ENCODE peak calls at places on chromosomes 12 and 14, in nine cellular contexts. O is PC-3, Q is fibroblast of lung, J is tibial artery, X is left ventricle myocardium inferior, V is RWPE1, F is choroid plexus epithelial cell, D is glutamatergic neuron, S is HFFc6. P is an unnamed sample.

GRCh38 chr14:100842799-100843198 is 16.9 kb downstream of the MEG3 start:
- DNase-seq in O (no peak), Q (peak), J (no peak), X (no peak), V (no peak), F (peak), D (no peak), S (peak), P (no peak)

GRCh38 chr12:40016960-40017359 is 88.9 kb downstream of the SLC2A13 start:
- DNase-seq in O (peak), Q (peak), J (no peak), X (no peak), V (no peak), F (peak), D (no peak), S (no peak), P (no peak)

GRCh38 chr14:65491274-65491673 is 78.7 kb downstream of the FUT8 start:
- DNase-seq in O (no peak), Q (no peak), J (no peak), X (no peak), V (no peak), F (no peak), D (no peak), S (no peak), P (no peak)

GRCh38 chr14:35689000-35689460 is 120.1 kb downstream of the RALGAPA1 start:
- DNase-seq in O (no peak), Q (no peak), J (no peak), X (no peak), V (no peak), F (no peak), D (no peak), S (no peak), P (no peak)

GRCh38 chr12:1993871-1994371 is 10.3 kb downstream of the DCP1B start:
- DNase-seq in O (peak), Q (peak), J (no peak), X (no peak), V (peak), F (peak), D (no peak), S (peak), P (no peak)

GRCh38 chr12:120474092-120474960 is 4.8 kb upstream of the SRSF9 start:
- DNase-seq in O (peak), Q (no peak), J (peak), X (no peak), V (peak), F (peak), D (no peak), S (peak), P (no peak)

GRCh38 chr14:104461676-104462443 is 117.7 kb upstream of the C14orf180 start:
- DNase-seq in O (no peak), Q (no peak), J (peak), X (no peak), V (no peak), F (no peak), D (peak), S (no peak), P (no peak)

GRCh38 chr14:98847520-98848468 is 424.2 kb downstream of the BCL11B start:
- DNase-seq in O (no peak), Q (no peak), J (no peak), X (no peak), V (no peak), F (no peak), D (no peak), S (no peak), P (no peak)

GRCh38 chr12:96447256-96447655 is 42.1 kb upstream of the CFAP54 start:
- DNase-seq in O (no peak), Q (no peak), J (no peak), X (no peak), V (no peak), F (no peak), D (no peak), S (no peak), P (no peak)

GRCh38 chr14:93219103-93219726 is 12.2 kb downstream of the UBR7 start:
- DNase-seq in O (peak), Q (peak), J (no peak), X (no peak), V (peak), F (peak), D (no peak), S (peak), P (no peak)

GRCh38 chr12:99670635-99671034 is 23.1 kb downstream of the GARIN6 start:
- DNase-seq in O (peak), Q (no peak), J (no peak), X (no peak), V (no peak), F (peak), D (no peak), S (no peak), P (no peak)

GRCh38 chr12:88810806-88811205 is 230.5 kb upstream of the KITLG start:
- DNase-seq in O (no peak), Q (no peak), J (no peak), X (no peak), V (no peak), F (peak), D (no peak), S (peak), P (no peak)

GRCh38 chr14:26984318-26985177 is 386.7 kb upstream of the NOVA1 start:
- DNase-seq in O (peak), Q (peak), J (peak), X (peak), V (peak), F (peak), D (peak), S (no peak), P (peak)

GRCh38 chr14:92651106-92651792 is 97.2 kb downstream of the LGMN start:
- DNase-seq in O (no peak), Q (no peak), J (peak), X (no peak), V (no peak), F (no peak), D (no peak), S (no peak), P (no peak)

GRCh38 chr12:75561921-75562320 is 50.5 kb upstream of the KRR1 start:
- DNase-seq in O (no peak), Q (no peak), J (no peak), X (no peak), V (no peak), F (peak), D (no peak), S (no peak), P (no peak)

GRCh38 chr14:91307652-91308051 is 63.1 kb upstream of the GPR68 start:
- DNase-seq in O (no peak), Q (no peak), J (no peak), X (no peak), V (no peak), F (no peak), D (no peak), S (no peak), P (no peak)

GRCh38 chr14:77583657-77584056 is 32.8 kb downstream of the SPTLC2 start:
- DNase-seq in O (no peak), Q (no peak), J (no peak), X (no peak), V (no peak), F (no peak), D (no peak), S (no peak), P (no peak)

GRCh38 chr12:97754306-97754705 is 291.7 kb downstream of the RMST start:
- DNase-seq in O (no peak), Q (no peak), J (no peak), X (no peak), V (no peak), F (no peak), D (no peak), S (no peak), P (no peak)

GRCh38 chr12:30567082-30567481 is 128.6 kb downstream of the IPO8 start:
- DNase-seq in O (no peak), Q (no peak), J (no peak), X (no peak), V (no peak), F (no peak), D (no peak), S (no peak), P (no peak)

GRCh38 chr14:72692678-72693077 is 201.2 kb downstream of the DPF3 start:
- DNase-seq in O (no peak), Q (no peak), J (no peak), X (no peak), V (no peak), F (peak), D (no peak), S (no peak), P (no peak)

GRCh38 chr12:65756956-65757511 is 67.2 kb upstream of the HMGA2 start:
- DNase-seq in O (peak), Q (no peak), J (no peak), X (no peak), V (no peak), F (no peak), D (no peak), S (no peak), P (no peak)

GRCh38 chr14:68176687-68177086 is 357.1 kb downstream of the RAD51B start:
- DNase-seq in O (no peak), Q (no peak), J (no peak), X (no peak), V (no peak), F (no peak), D (no peak), S (no peak), P (no peak)

GRCh38 chr12:2804390-2805145 is 7.9 kb upstream of the ITFG2 start:
- DNase-seq in O (peak), Q (peak), J (peak), X (peak), V (no peak), F (peak), D (no peak), S (peak), P (no peak)

GRCh38 chr12:62259311-62259992 is 752 bp upstream of the USP15 start:
- DNase-seq in O (peak), Q (no peak), J (no peak), X (no peak), V (no peak), F (no peak), D (no peak), S (no peak), P (no peak)

DNA sequence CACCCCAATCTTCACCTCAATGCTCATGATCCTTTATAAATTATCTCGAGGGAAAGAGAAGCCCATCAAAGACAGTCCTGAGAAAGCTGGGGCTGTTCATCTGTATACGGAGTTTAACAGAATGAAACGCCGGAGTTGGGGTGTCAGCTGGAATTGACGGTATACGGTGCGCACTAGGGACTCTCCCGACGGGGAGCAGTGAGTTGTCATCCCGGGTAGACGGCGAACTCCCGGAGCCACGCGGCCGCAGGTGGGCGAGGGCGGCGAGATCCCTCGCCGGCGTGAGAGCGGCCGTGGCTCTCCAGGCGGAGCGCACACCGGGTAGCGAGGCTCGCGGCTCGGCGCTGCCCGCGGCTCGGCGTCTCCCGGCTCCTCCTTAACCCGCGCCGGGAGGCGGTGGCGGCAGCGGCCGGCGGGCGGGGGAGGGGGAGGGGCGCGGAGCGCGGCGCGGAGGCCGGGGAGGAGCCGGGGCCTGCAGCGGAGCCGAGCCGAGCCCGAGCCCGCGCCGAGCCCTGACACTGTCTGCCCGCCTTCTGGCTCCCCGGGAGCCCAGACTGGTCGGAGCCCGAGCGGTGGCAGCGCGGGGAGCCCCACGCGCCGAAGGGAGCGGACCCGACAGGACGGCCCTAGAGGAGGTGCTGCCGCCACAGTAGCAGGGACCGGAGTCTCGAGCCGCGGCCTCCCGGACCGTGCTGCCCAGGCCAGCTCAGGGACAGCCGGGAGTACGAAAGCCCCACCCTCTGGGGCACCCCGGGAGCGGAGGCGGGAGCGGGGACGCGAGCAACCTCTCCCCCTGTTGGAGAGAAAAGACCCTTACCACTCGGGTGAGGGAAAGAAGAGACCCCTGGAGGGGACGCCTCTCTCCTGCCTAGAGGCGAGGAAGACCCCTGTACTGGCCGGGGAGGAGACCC is at the start of gene FOXJ2:
- DNase-seq in O (peak), Q (peak), J (peak), X (peak), V (peak), F (peak), D (peak), S (peak), P (peak)
- TF ChIP-seq CTCF in O (no peak), Q (no peak), J (no peak), X (no peak), V (no peak), F (peak), D (peak), S (peak), P (no peak)

DNA sequence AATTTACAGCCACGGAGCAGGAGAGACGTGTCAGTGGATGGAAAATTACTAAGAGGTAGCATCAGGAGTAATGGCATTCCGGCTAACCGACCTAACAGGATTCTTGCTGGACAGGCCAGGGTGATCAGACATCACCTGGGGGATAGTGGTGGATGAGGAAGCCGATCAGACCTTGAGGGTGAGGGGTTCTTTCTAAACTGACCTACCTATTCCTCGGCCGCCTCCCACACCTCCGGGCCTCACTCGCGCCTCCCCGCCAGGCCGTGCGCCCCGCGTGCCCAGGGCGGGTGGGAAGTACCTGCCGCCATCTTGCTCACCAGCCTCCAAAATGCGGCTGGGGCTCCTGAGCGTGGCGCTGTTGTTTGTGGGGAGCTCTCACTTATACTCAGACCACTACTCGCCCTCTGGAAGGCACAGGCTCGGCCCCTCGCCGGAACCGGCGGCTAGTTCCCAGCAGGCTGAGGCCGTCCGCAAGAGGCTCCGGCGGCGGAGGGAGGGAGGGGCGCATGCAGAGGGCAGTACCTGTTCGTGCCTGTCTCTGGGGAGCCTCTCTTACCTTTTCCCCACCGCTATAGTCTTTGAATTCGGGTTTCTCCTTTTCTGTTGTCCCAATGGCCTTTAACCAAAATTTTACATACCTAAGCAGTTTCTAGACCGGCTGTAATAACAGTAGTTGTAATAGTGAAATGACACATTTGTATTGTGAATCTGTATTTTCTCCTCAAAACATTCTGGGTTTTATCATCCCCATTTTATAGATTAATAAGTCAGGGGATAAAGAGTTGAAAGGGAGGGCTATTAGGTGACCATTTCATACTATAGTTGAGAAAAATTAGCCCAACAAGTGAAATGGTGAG is at the start of gene TMPRSS12:
- DNase-seq in O (no peak), Q (peak), J (no peak), X (no peak), V (no peak), F (peak), D (peak), S (no peak), P (no peak)
- TF ChIP-seq CTCF in O (no peak), Q (peak), J (no peak), X (no peak), V (no peak), F (peak), D (no peak), S (no peak), P (no peak)

GRCh38 chr12:47904647-47905312 is at the start of gene VDR:
- DNase-seq in O (peak), Q (peak), J (peak), X (peak), V (peak), F (peak), D (peak), S (peak), P (peak)
- TF ChIP-seq CTCF in O (peak), Q (peak), J (no peak), X (peak), V (peak), F (peak), D (no peak), S (no peak), P (no peak)

DNA sequence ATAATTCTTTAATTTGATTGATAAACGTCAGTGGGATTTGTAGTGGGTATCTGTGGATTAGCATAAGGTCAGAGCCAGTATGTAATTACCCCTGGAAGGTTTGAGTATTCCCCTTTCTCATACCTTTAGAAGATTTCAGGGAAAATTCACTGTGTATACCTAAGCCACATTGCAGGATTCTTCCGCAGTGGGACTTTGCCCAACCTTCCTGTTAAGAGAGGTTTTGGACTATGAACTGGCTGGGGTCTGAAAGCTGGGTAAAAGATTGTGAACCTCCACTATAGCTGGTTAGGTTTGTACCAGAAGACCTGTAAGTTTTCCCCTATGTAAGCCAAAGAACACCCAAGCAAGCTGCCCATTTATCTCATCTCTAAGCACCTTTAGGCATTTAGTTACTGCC is 150.2 kb downstream of the TTC6 start:
- DNase-seq in O (no peak), Q (no peak), J (no peak), X (no peak), V (no peak), F (no peak), D (no peak), S (no peak), P (no peak)
- TF ChIP-seq CTCF in O (no peak), Q (no peak), J (no peak), X (no peak), V (no peak), F (no peak), D (no peak), S (no peak), P (no peak)

P was measured in gastrocnemius medialis.